ENCODE peak calls at places on chromosomes 13 and 19, in four cellular contexts. U, O, N and B are unnamed samples.

GRCh38 chr19:39937094-39937493 is 2.7 kb upstream of the FCGBP start:
- DNase-seq in N (no peak), O (no peak), U (no peak), B (no peak)

GRCh38 chr13:110398564-110399507 is 91.8 kb downstream of the COL4A2 start:
- DNase-seq in O (no peak), U (no peak), N (no peak), B (no peak)

GRCh38 chr13:100751826-100752225 is 77.2 kb upstream of the TMTC4 start:
- DNase-seq in O (no peak), U (no peak), N (peak), B (peak)

GRCh38 chr19:5048727-5049553 is 80.0 kb downstream of the KDM4B start:
- DNase-seq in U (no peak), N (no peak), O (no peak), B (no peak)

GRCh38 chr13:109628251-109628699 is 158.1 kb downstream of the IRS2 start:
- DNase-seq in N (no peak), O (no peak), U (peak), B (no peak)

GRCh38 chr19:17447704-17448189 is 721 bp downstream of the TMEM221 start:
- DNase-seq in U (no peak), O (no peak), N (no peak), B (no peak)

GRCh38 chr13:34750078-34750703 is 191.9 kb upstream of the NBEA start:
- DNase-seq in U (no peak), N (no peak), O (no peak), B (peak)

GRCh38 chr19:50897612-50898011 is 13.6 kb downstream of the KLK4 start:
- DNase-seq in N (no peak), U (no peak), O (no peak), B (no peak)

GRCh38 chr19:14536926-14537692 is 7.7 kb downstream of the TECR start:
- DNase-seq in N (no peak), U (no peak), O (no peak), B (no peak)

GRCh38 chr13:51844862-51845573 is at the start of gene TMEM272:
- DNase-seq in U (no peak), O (no peak), N (peak), B (peak)

GRCh38 chr19:4388171-4389063 is 11.9 kb downstream of the SH3GL1 start:
- DNase-seq in O (no peak), N (no peak), U (no peak), B (no peak)

GRCh38 chr19:21482863-21483276 is 22.5 kb upstream of the ZNF429 start:
- DNase-seq in U (no peak), O (no peak), N (peak), B (no peak)

GRCh38 chr13:107964356-107964755 is 251.0 kb downstream of the LIG4 start:
- DNase-seq in O (no peak), U (no peak), N (peak), B (no peak)

GRCh38 chr13:96090240-96091101 is 564 bp downstream of the HS6ST3 start:
- DNase-seq in N (no peak), O (no peak), U (no peak), B (peak)

GRCh38 chr19:17405250-17406038 is at the start of gene BST2:
- DNase-seq in O (no peak), U (no peak), N (no peak), B (no peak)

GRCh38 chr13:31686660-31687430 is 52.5 kb upstream of the RXFP2 start:
- DNase-seq in O (no peak), N (no peak), U (no peak), B (no peak)

GRCh38 chr19:48341006-48341405 is 15.7 kb downstream of the EMP3 start:
- DNase-seq in U (no peak), N (peak), O (no peak), B (peak)

GRCh38 chr13:37534181-37534580 is 64.4 kb downstream of the POSTN start:
- DNase-seq in O (peak), U (peak), N (no peak), B (no peak)

GRCh38 chr13:113565526-113566226 is 18.9 kb upstream of the TFDP1 start:
- DNase-seq in N (no peak), U (no peak), O (no peak), B (no peak)

GRCh38 chr13:25973576-25973975 is 78.2 kb downstream of the SHISA2 start:
- DNase-seq in U (no peak), N (no peak), O (no peak), B (no peak)

GRCh38 chr13:99228737-99229691 is 28.4 kb downstream of the UBAC2 start:
- DNase-seq in U (peak), O (peak), N (no peak), B (no peak)

GRCh38 chr13:68897331-68897730 is 1210.3 kb upstream of the ATXN8OS start:
- DNase-seq in O (no peak), N (no peak), U (no peak), B (no peak)

GRCh38 chr13:24724714-24725113 is 39.3 kb upstream of the RNF17 start:
- DNase-seq in U (no peak), N (no peak), O (no peak), B (no peak)

GRCh38 chr19:4754248-4754647 is 30.6 kb upstream of the DPP9 start:
- DNase-seq in O (no peak), N (no peak), U (no peak), B (peak)

GRCh38 chr19:4328243-4328990 is 10.2 kb downstream of the STAP2 start:
- DNase-seq in U (no peak), N (no peak), O (peak), B (peak)

GRCh38 chr13:53844747-53845146 is 816.1 kb downstream of the OLFM4 start:
- DNase-seq in U (no peak), O (no peak), N (no peak), B (no peak)

GRCh38 chr13:98410591-98410990 is 166.3 kb downstream of the STK24 start:
- DNase-seq in U (no peak), O (no peak), N (no peak), B (no peak)

GRCh38 chr19:10262771-10263170 is 8.1 kb upstream of the ICAM1 start:
- DNase-seq in O (no peak), N (no peak), U (no peak), B (no peak)

GRCh38 chr13:63680704-63681103 is 2265.1 kb upstream of the PCDH20 start:
- DNase-seq in N (no peak), O (no peak), U (no peak), B (no peak)

GRCh38 chr19:10699650-10700335 is 1.4 kb upstream of the QTRT1 start:
- DNase-seq in U (no peak), N (peak), O (peak), B (no peak)

GRCh38 chr13:47826481-47826880 is 174.6 kb downstream of the SUCLA2 start:
- DNase-seq in N (no peak), U (peak), O (no peak), B (no peak)

GRCh38 chr13:91817250-91817649 is 418.8 kb downstream of the GPC5 start:
- DNase-seq in U (no peak), N (peak), O (no peak), B (peak)

GRCh38 chr19:18612772-18613588 is at the start of gene TMEM59L:
- DNase-seq in N (no peak), O (no peak), U (no peak), B (no peak)